ENCODE peak calls at places on chromosomes 16 and 17, in ten cellular contexts. Z is immature natural killer cell; V is GF-D8; T is fibroblast of the aortic adventitia; H is SHP77; Y is H9; I is IMR-90; G is stimulated activated CD4-positive, alpha-beta T cell treated with anti-CD3 and anti-CD28 coated beads, Interleukin-1b, Interleukin-23, amount 100 ng/mL, for 24 hours; O is AG04450; C is nephron progenitor cell. K is an unnamed sample.

GRCh38 chr17:37310940-37311339 is 64.8 kb upstream of the C17orf78 start:
- DNase-seq in Z (no peak), V (peak), T (no peak), H (no peak), Y (no peak), I (no peak), G (no peak), O (no peak), C (no peak), K (peak)

GRCh38 chr17:57970706-57971105 is 15.5 kb upstream of the CUEDC1 start:
- DNase-seq in Z (no peak), V (no peak), T (peak), H (no peak), Y (no peak), I (peak), G (no peak), O (no peak), C (no peak), K (peak)

GRCh38 chr17:74198694-74199093 is 4.8 kb upstream of the RPL38 start:
- DNase-seq in Z (no peak), V (no peak), T (no peak), H (no peak), Y (no peak), I (no peak), G (no peak), O (no peak), C (no peak), K (no peak)

GRCh38 chr17:37131064-37131463 is 182.3 kb downstream of the AATF start:
- DNase-seq in Z (no peak), V (no peak), T (no peak), H (no peak), Y (no peak), I (peak), G (no peak), O (no peak), C (peak), K (peak)

GRCh38 chr17:78883090-78883532 is 19.9 kb downstream of the CEP295NL start:
- DNase-seq in Z (peak), V (peak), T (peak), H (peak), Y (no peak), I (peak), G (no peak), O (no peak), C (no peak), K (peak)

GRCh38 chr17:20172378-20172775 is 163.2 kb downstream of the SPECC1 start:
- DNase-seq in Z (no peak), V (no peak), T (no peak), H (no peak), Y (peak), I (no peak), G (no peak), O (no peak), C (no peak), K (no peak)

GRCh38 chr16:27620533-27620932 is 70.6 kb downstream of the KATNIP start:
- DNase-seq in Z (no peak), V (no peak), T (no peak), H (no peak), Y (no peak), I (peak), G (no peak), O (no peak), C (no peak), K (no peak)

GRCh38 chr16:14015017-14015416 is 56.1 kb upstream of the MRTFB start:
- DNase-seq in Z (no peak), V (no peak), T (peak), H (no peak), Y (no peak), I (peak), G (no peak), O (no peak), C (no peak), K (no peak)

GRCh38 chr17:72531729-72532128 is 410.9 kb downstream of the SOX9 start:
- DNase-seq in Z (no peak), V (no peak), T (no peak), H (no peak), Y (no peak), I (no peak), G (no peak), O (no peak), C (no peak), K (no peak)

GRCh38 chr16:21264226-21265036 is 13.7 kb downstream of the CRYM start:
- DNase-seq in Z (no peak), V (no peak), T (peak), H (no peak), Y (no peak), I (no peak), G (no peak), O (no peak), C (peak), K (peak)